ENCODE peak calls at places on chromosomes 5 and 9, in seven cellular contexts. J, K, I, G, X, S and B are unnamed samples.

GRCh38 chr5:143233020-143233419 is 170.5 kb downstream of the NR3C1 start:
- DNase-seq in J (peak; percentile 55), K (no peak), I (no peak), G (no peak), X (no peak), S (no peak), B (no peak)

GRCh38 chr5:44809956-44810276 is 1.2 kb downstream of the MRPS30 start:
- DNase-seq in J (no peak), K (no peak), I (no peak), G (no peak), X (no peak), S (no peak), B (no peak)

GRCh38 chr5:96144289-96144688 is 182.6 kb upstream of the ELL2 start:
- DNase-seq in J (no peak), K (no peak), I (no peak), G (no peak), X (no peak), S (no peak), B (no peak)

GRCh38 chr5:143534764-143535159 is 131.3 kb upstream of the NR3C1 start:
- DNase-seq in J (no peak), K (no peak), I (no peak), G (no peak), X (no peak), S (no peak), B (no peak)

GRCh38 chr9:83379045-83379444 is 159.2 kb downstream of the FRMD3 start:
- DNase-seq in J (no peak), K (no peak), I (no peak), G (no peak), X (no peak), S (no peak), B (no peak)

GRCh38 chr5:126973193-126973592 is 57.2 kb downstream of the MARCHF3 start:
- DNase-seq in J (no peak), K (no peak), I (no peak), G (no peak), X (no peak), S (no peak), B (no peak)

GRCh38 chr5:80961376-80962281 is 1.5 kb downstream of the RASGRF2 start:
- DNase-seq in J (peak; percentile 27), K (no peak), I (no peak), G (peak; percentile 35), X (no peak), S (no peak), B (no peak)

GRCh38 chr9:114223564-114224246 is 68.4 kb downstream of the COL27A1 start:
- DNase-seq in J (peak; percentile 64), K (no peak), I (no peak), G (no peak), X (no peak), S (no peak), B (no peak)

GRCh38 chr9:6780690-6781089 is 22.9 kb downstream of the KDM4C start:
- DNase-seq in J (no peak), K (no peak), I (no peak), G (no peak), X (no peak), S (no peak), B (no peak)

GRCh38 chr9:110027624-110028023 is 180.3 kb downstream of the C9orf152 start:
- DNase-seq in J (peak; percentile 90), K (no peak), I (no peak), G (no peak), X (no peak), S (peak; percentile 21), B (no peak)

GRCh38 chr9:33164138-33164809 is 2.9 kb downstream of the B4GALT1 start:
- DNase-seq in J (no peak), K (no peak), I (peak; percentile 60), G (peak; percentile 21), X (no peak), S (no peak), B (peak; percentile 55)

DNA sequence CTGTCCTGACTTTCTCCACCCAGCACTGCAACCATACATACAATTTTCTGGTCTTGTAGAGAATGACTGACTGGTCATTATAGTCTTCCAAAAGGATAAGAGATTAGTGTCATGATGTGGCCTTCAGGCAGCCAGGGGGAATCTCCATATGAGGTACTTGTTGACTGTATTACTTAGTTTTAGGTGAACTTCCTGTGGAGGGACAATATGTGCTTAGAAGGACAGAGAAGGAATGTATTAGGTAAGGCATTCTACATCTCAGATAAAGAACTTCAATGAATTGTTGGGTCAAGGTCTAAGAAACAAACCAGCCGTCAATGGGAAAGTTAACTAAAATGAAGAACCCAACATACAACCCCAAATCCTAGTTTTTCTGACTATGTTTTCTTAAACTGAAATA is 98.5 kb upstream of the CDKN2B start:
- DNase-seq in J (no peak), K (no peak), I (no peak), G (no peak), X (no peak), S (no peak), B (no peak)
- TF ChIP-seq CTCF in J (no peak), K (no peak), I (no peak), G (no peak), X (no peak), S (no peak), B (no peak)

DNA sequence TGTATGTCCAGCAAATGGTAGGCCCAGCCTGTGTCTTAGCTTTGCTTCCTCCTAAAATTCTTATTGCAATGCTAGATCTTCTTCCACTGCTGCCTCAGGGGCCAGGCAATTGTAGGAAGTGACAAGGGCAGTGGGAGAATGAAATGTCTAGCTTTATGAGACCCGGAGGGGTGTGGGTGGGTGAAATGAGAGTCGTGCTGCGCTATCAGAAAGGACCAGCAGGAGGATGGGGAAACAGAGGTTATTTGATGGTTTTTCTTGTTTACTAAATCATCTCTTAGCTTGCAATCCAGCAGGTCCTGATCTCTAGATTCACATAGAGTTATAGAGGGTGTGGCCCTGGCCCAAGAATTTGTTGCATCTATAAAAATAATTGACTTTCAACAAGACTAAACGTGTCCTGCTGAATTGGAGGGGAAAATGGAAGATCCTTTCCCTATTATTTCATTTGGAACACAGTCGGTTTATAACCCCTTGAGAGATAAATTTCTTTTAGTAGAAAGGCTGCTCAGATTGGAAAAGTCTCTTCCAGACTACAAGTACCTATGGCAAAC is 43.6 kb downstream of the ZNF366 start:
- DNase-seq in J (no peak), K (no peak), I (no peak), G (no peak), X (no peak), S (no peak), B (no peak)
- TF ChIP-seq CTCF in J (no peak), K (no peak), I (no peak), G (no peak), X (peak; percentile 18), S (peak; percentile 53), B (no peak)

DNA sequence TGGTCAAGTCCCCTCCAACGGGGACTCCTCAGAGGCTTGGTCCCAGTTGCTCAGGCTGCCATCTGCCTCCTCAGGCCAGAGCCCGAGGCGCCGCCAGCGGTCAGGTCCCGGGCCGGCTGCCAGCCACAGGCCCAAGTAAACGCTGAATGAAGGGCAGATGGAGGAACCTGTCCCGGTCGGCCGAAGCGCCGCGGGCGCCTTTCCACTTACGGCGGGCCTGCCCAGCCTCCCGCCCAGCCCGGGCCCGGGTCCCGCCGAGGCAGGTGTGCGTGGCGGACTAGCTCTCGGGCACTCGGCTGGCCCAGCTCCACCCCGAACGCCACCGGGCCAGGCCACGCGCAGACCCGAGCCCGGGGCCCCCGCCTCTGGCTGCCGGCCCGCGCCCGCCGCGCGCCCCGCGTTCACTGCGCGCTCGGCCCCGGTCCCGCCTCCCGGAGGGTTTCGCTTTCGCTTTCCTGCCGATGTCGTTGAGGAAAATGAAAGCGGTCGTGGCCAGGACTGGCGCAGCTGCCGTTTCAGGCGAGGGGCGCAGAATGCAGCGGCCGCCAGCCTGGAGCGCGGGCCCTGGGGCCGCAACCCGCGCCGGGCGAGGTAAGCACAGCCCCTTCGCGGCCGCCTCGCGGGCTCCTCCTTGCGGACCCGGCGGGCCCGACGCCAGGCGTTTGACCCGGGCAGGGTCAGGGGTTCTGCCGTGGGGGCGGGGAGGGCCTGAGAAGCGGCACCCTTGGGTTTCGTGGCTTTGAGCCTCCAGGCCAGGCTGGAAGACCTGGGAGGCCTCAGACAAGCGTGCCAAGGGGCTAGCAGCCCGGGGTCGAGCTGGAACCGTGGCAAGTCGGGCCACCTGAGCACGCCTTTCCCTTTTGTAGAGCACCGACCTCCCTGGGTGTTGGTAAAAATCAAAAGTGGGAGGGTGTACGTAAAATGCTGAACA is 41.2 kb downstream of the SLC22A5 start:
- DNase-seq in J (peak; percentile 83), K (peak; percentile 55), I (peak; percentile 92), G (peak; percentile 80), X (peak; percentile 53), S (peak; percentile 80), B (peak; percentile 86)
- TF ChIP-seq CTCF in J (peak; percentile 56), K (peak; percentile 42), I (peak; percentile 44), G (peak; percentile 44), X (peak; percentile 70), S (peak; percentile 81), B (peak; percentile 47)

DNA sequence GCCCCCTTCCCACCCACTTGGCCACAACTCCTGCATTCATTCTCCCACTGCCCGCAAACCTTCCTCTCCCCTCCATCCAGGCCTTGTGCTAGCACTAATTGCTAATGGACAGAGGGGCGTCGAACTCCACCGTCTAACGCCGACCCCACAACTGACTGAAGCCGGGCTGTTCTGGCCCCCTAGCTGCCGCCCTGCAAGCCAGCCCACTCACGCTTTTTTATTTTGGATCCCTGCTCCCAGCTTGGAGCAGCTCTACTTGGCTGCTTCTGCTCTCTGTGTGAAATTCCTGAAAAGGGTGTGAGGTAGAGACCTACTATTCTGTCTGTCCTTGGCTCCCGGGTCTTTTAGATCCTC is 704 bp upstream of the ASTN2 start:
- DNase-seq in J (no peak), K (no peak), I (no peak), G (no peak), X (no peak), S (no peak), B (no peak)
- TF ChIP-seq CTCF in J (peak; percentile 14), K (peak; percentile 25), I (no peak), G (no peak), X (no peak), S (no peak), B (no peak)